ENCODE peak calls at places on chromosomes 11 and 22, in ten cellular contexts. R, N, W, M, B, O, Z, H, A and D are unnamed samples.

GRCh38 chr22:24402460-24403192 is 24.8 kb upstream of the ADORA2A start:
- DNase-seq in H (peak; percentile 75), W (peak; percentile 79), O (peak; percentile 96), R (no peak), B (peak; percentile 80), Z (peak; percentile 82), M (no peak), A (peak; percentile 58), N (peak; percentile 89), D (peak; percentile 92)

GRCh38 chr11:12802418-12803085 is 128.3 kb downstream of the TEAD1 start:
- DNase-seq in N (peak; percentile 86), Z (peak; percentile 93), B (peak; percentile 99), O (no peak), R (no peak), H (peak; percentile 92), A (peak; percentile 78), M (no peak), W (no peak), D (peak; percentile 87)

GRCh38 chr11:75627879-75628668 is 40.8 kb downstream of the MAP6 start:
- DNase-seq in H (no peak), M (no peak), N (peak; percentile 27), B (no peak), W (no peak), Z (no peak), O (no peak), R (no peak), A (peak; percentile 59), D (no peak)

GRCh38 chr22:22877523-22878210 is 9.9 kb upstream of the IGLL5 start:
- DNase-seq in R (no peak), B (peak; percentile 17), N (peak; percentile 26), M (peak; percentile 80), O (no peak), Z (peak; percentile 79), H (peak; percentile 53), W (no peak), A (no peak), D (peak; percentile 48)

GRCh38 chr11:78223320-78223954 is 34.7 kb downstream of the USP35 start:
- DNase-seq in O (no peak), A (no peak), M (no peak), N (no peak), W (no peak), Z (no peak), B (no peak), R (no peak), H (no peak), D (no peak)

GRCh38 chr11:107732327-107733051 is 20.6 kb upstream of the SLN start:
- DNase-seq in Z (no peak), R (no peak), W (no peak), N (no peak), A (no peak), B (no peak), M (no peak), H (no peak), O (no peak), D (no peak)

GRCh38 chr11:68113986-68114385 is 7.2 kb downstream of the CHKA start:
- DNase-seq in B (no peak), N (no peak), R (no peak), H (no peak), Z (no peak), O (no peak), W (no peak), A (no peak), M (no peak), D (no peak)

GRCh38 chr11:30914143-30914762 is 328.1 kb upstream of the MPPED2 start:
- DNase-seq in R (no peak), N (peak; percentile 50), W (peak; percentile 85), A (no peak), O (no peak), H (peak; percentile 52), B (peak; percentile 40), M (peak; percentile 58), Z (peak; percentile 48), D (peak; percentile 49)

GRCh38 chr22:33274214-33274828 is 216.1 kb upstream of the SYN3 start:
- DNase-seq in B (peak; percentile 14), H (no peak), R (no peak), M (peak; percentile 12), A (no peak), N (no peak), O (no peak), W (peak; percentile 20), Z (peak; percentile 34), D (no peak)

GRCh38 chr11:1280116-1281035 is 29.1 kb downstream of the TOLLIP start:
- DNase-seq in Z (no peak), A (no peak), M (no peak), B (no peak), W (no peak), R (no peak), N (no peak), H (no peak), O (no peak), D (no peak)

GRCh38 chr11:2583605-2583958 is 116.2 kb downstream of the KCNQ1OT1 start:
- DNase-seq in N (no peak), B (no peak), W (no peak), M (no peak), O (no peak), R (no peak), A (no peak), Z (no peak), H (peak; percentile 18), D (no peak)

GRCh38 chr22:23245045-23245798 is 64.9 kb downstream of the BCR start:
- DNase-seq in O (no peak), N (peak; percentile 73), R (no peak), A (no peak), H (no peak), M (no peak), Z (peak; percentile 13), B (peak; percentile 54), W (no peak), D (peak; percentile 82)

GRCh38 chr11:102613455-102613854 is 11.7 kb downstream of the MMP20 start:
- DNase-seq in R (no peak), W (no peak), O (no peak), M (no peak), A (no peak), B (no peak), Z (no peak), N (no peak), H (no peak), D (no peak)

DNA sequence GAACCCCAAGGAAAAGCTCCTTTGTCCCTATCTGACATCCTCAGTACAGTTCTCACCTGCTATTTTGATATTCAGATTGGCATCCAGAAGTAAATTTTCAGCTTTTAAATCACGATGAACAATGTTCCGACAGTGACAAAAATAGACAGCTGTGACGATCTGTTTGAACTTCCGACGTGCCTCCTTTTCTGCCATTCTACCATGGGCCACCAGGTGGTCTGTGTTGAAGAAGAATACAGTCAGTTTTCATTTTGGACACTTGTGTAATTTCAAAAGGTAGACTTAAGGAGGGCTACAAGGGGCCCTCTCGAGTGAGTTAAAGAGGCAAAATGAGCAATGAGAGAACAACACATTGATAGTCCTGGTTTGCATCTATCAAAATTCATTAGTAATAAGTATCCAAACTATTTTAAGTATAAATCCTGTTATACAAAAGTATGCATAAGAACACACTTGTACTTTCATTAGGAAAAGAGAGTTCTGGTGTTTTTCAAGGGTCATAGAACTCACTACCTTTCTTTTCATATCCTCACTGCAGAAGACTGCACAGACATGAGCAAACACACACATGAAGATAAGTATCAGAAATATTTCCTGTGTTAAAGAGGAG is 89.8 kb upstream of the APOA1 start:
- DNase-seq in N (no peak), B (no peak), W (peak; percentile 23), R (no peak), H (no peak), Z (no peak), A (no peak), O (no peak), M (peak; percentile 5), D (no peak)
- TF ChIP-seq CTCF in N (peak; percentile 40), B (no peak), W (peak; percentile 36), R (peak; percentile 28), H (no peak), Z (no peak), A (no peak), O (peak; percentile 35), M (peak; percentile 61), D (peak; percentile 72)

DNA sequence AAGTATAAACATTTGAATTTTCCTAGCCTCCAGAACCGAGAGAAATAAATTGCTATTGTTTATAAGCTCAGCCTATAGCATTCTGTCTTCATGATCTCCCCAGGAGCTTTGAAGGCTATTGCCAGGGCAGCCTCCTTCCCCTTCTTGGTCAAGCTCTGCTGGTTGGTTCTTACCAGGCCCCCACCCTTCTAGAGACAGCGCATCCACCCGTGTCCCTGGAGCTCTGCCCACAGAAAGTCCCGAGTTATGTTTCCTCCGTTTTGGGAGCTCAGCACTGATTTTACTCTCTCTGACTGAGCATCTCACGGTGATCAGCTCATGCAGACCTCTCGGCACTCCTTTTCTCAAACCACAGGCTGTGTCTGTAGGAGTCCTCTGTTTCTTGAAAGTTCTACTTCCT is 123.8 kb upstream of the SORL1-AS1 start:
- DNase-seq in M (no peak), H (no peak), A (no peak), R (no peak), N (no peak), W (no peak), B (no peak), O (no peak), Z (no peak), D (no peak)
- TF ChIP-seq CTCF in M (no peak), H (no peak), A (no peak), R (no peak), N (no peak), W (no peak), B (no peak), O (no peak), Z (no peak), D (no peak)

GRCh38 chr22:30636226-30637077 is 871 bp downstream of the SLC35E4 start:
- DNase-seq in N (peak; percentile 8), R (no peak), Z (peak; percentile 21), O (no peak), M (no peak), B (peak; percentile 47), H (peak; percentile 28), W (no peak), A (peak; percentile 28), D (no peak)
- TF ChIP-seq CTCF in N (no peak), R (no peak), Z (peak; percentile 32), O (peak; percentile 20), M (no peak), B (no peak), H (no peak), W (no peak), A (no peak), D (no peak)

GRCh38 chr22:17007852-17008731 is at the start of gene GAB4:
- DNase-seq in O (no peak), W (no peak), R (no peak), H (no peak), M (no peak), N (no peak), Z (no peak), A (no peak), B (no peak), D (no peak)

GRCh38 chr22:17013396-17014100 is 5.5 kb upstream of the GAB4 start:
- DNase-seq in H (no peak), R (no peak), N (no peak), B (peak; percentile 66), W (no peak), A (no peak), Z (no peak), O (no peak), M (no peak), D (no peak)

GRCh38 chr22:17007257-17007656 is 765 bp downstream of the GAB4 start:
- DNase-seq in H (no peak), N (no peak), O (no peak), R (no peak), M (no peak), Z (no peak), A (no peak), W (no peak), B (no peak), D (no peak)

GRCh38 chr22:17012267-17012666 is 4.2 kb upstream of the GAB4 start:
- DNase-seq in M (no peak), R (no peak), Z (no peak), W (no peak), O (no peak), B (no peak), N (no peak), H (no peak), A (no peak), D (no peak)

GRCh38 chr22:17009640-17010291 is 1.7 kb upstream of the GAB4 start:
- DNase-seq in N (no peak), H (no peak), R (no peak), Z (no peak), A (no peak), W (no peak), O (no peak), M (no peak), B (no peak), D (no peak)
- TF ChIP-seq CTCF in N (no peak), H (no peak), R (no peak), Z (no peak), A (no peak), W (no peak), O (no peak), M (no peak), B (no peak), D (no peak)